ENCODE peak calls at places on chromosome 1, in four cellular contexts. E is stimulated activated CD4-positive, alpha-beta T cell treated with anti-CD3 and anti-CD28 coated beads, Interleukin-1b, Interleukin-23, amount 100 ng/mL, for 4 hours; D is SK-N-SH; T is CD4-positive, alpha-beta T cell. C is an unnamed sample.

GRCh38 chr1:163436133-163436532 is 114.4 kb downstream of the NUF2 start:
- DNase-seq in E (no peak), T (no peak), D (peak; percentile 43), C (no peak)

GRCh38 chr1:40699787-40700186 is 8.3 kb downstream of the NFYC start:
- DNase-seq in T (no peak), E (no peak), D (no peak), C (no peak)

GRCh38 chr1:119275145-119275929 is 93.2 kb upstream of the HAO2 start:
- DNase-seq in E (no peak), T (peak; percentile 6), D (peak; percentile 30), C (peak; percentile 58)

GRCh38 chr1:156645666-156646065 is 3.7 kb downstream of the BCAN start:
- DNase-seq in D (no peak), E (no peak), T (no peak), C (no peak)

GRCh38 chr1:213135572-213135971 is 84.5 kb downstream of the RPS6KC1 start:
- DNase-seq in D (no peak), T (no peak), E (no peak), C (no peak)

GRCh38 chr1:197675475-197676324 is 99.6 kb downstream of the DENND1B start:
- DNase-seq in E (no peak), D (no peak), T (no peak), C (peak; percentile 23)

GRCh38 chr1:116720406-116721071 is 33.7 kb upstream of the CD2 start:
- DNase-seq in T (no peak), E (no peak), D (no peak), C (no peak)

GRCh38 chr1:23651069-23651808 is 40.4 kb upstream of the RPL11 start:
- DNase-seq in E (no peak), T (no peak), D (peak; percentile 27), C (peak; percentile 65)

GRCh38 chr1:24119859-24120756 is 8.2 kb upstream of the MYOM3 start:
- DNase-seq in E (no peak), D (no peak), T (no peak), C (no peak)

GRCh38 chr1:53981220-53981619 is 35.1 kb downstream of the LRRC42 start:
- DNase-seq in E (no peak), T (no peak), D (no peak), C (peak; percentile 35)